ENCODE peak calls at places on chromosomes 11 and 22, in six cellular contexts. R, T, Y, D, S and A are unnamed samples.
A peak's percentile ranks its signal among the peaks of the same experiment; 100 is the strongest.

GRCh38 chr11:16815047-16815767 is 76.8 kb downstream of the C11orf58 start:
- DNase-seq in R (no peak), T (no peak), Y (no peak), D (peak; percentile 82), S (peak; percentile 34), A (no peak)

GRCh38 chr22:46696614-46697013 is 41.4 kb downstream of the CERK start:
- DNase-seq in R (no peak), T (no peak), Y (no peak), D (no peak), S (no peak), A (no peak)

GRCh38 chr22:36449776-36450175 is 31.7 kb downstream of the TXN2 start:
- DNase-seq in R (no peak), T (no peak), Y (no peak), D (no peak), S (peak; percentile 18), A (no peak)

GRCh38 chr22:29731058-29731850 is 11.5 kb downstream of the CABP7 start:
- DNase-seq in R (no peak), T (no peak), Y (no peak), D (no peak), S (no peak), A (no peak)

GRCh38 chr11:47980093-47980906 is at the start of gene PTPRJ:
- DNase-seq in R (peak; percentile 32), T (peak; percentile 75), Y (peak; percentile 73), D (peak; percentile 43), S (peak; percentile 61), A (peak; percentile 74)

GRCh38 chr11:116733386-116733755 is 39.4 kb downstream of the BUD13 start:
- DNase-seq in R (no peak), T (no peak), Y (no peak), D (no peak), S (no peak), A (no peak)

GRCh38 chr11:111370270-111370901 is 8.7 kb downstream of the POU2AF1 start:
- DNase-seq in R (no peak), T (no peak), Y (no peak), D (no peak), S (no peak), A (no peak)

GRCh38 chr11:57144531-57145320 is 37.0 kb upstream of the LRRC55 start:
- DNase-seq in R (no peak), T (no peak), Y (no peak), D (no peak), S (no peak), A (no peak)

GRCh38 chr11:31233425-31233824 is 136.1 kb downstream of the DCDC1 start:
- DNase-seq in R (no peak), T (no peak), Y (no peak), D (no peak), S (no peak), A (no peak)

GRCh38 chr22:27068121-27068520 is 410.7 kb downstream of the MIAT start:
- DNase-seq in R (no peak), T (no peak), Y (no peak), D (no peak), S (no peak), A (no peak)

GRCh38 chr11:18731949-18732821 is 6.2 kb upstream of the IGSF22 start:
- DNase-seq in R (peak; percentile 60), T (peak; percentile 56), Y (peak; percentile 84), D (peak; percentile 24), S (peak; percentile 64), A (peak; percentile 63)

GRCh38 chr11:75148436-75148983 is 2.4 kb upstream of the SLCO2B1 start:
- DNase-seq in R (no peak), T (no peak), Y (no peak), D (no peak), S (no peak), A (no peak)

GRCh38 chr11:58963551-58964075 is 24.3 kb downstream of the GLYATL1 start:
- DNase-seq in R (no peak), T (no peak), Y (no peak), D (no peak), S (peak; percentile 35), A (no peak)

GRCh38 chr22:28341001-28341400 is 338.6 kb downstream of the TTC28 start:
- DNase-seq in R (peak; percentile 64), T (no peak), Y (no peak), D (no peak), S (no peak), A (peak; percentile 1)

GRCh38 chr22:42805016-42805997 is 51.8 kb downstream of the ARFGAP3 start:
- DNase-seq in R (peak; percentile 85), T (no peak), Y (no peak), D (peak; percentile 73), S (peak; percentile 54), A (no peak)

GRCh38 chr11:9660886-9661285 is 3.0 kb upstream of the SWAP70 start:
- DNase-seq in R (peak; percentile 39), T (no peak), Y (peak; percentile 56), D (no peak), S (no peak), A (no peak)

GRCh38 chr11:114171257-114172054 is 111.9 kb downstream of the ZBTB16 start:
- DNase-seq in R (peak; percentile 65), T (no peak), Y (no peak), D (peak; percentile 99), S (peak; percentile 90), A (no peak)

DNA sequence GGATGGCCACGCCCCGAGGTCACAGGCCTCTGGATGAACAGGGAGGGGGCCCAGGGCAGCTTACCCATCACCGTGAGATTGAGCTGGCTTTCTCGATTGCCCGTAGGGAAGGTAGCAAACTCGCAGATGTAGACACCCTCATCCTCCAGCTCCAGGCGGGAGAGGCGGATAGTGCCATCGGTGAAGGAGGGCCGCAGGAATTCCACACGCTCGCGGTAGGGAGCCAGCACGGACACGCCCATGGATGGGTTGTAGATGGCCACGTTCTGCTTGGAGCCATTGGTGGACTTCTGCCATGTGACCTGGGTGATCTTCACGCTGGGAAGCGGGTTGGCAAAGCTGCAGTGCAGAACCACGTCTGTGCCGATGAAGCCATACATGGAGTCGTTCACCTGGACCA is 50.6 kb downstream of the NECTIN1 start:
- DNase-seq in R (no peak), T (no peak), Y (no peak), D (no peak), S (no peak), A (no peak)
- TF ChIP-seq POLR2A in R (no peak), T (no peak), Y (no peak), D (no peak), S (no peak), A (no peak)

DNA sequence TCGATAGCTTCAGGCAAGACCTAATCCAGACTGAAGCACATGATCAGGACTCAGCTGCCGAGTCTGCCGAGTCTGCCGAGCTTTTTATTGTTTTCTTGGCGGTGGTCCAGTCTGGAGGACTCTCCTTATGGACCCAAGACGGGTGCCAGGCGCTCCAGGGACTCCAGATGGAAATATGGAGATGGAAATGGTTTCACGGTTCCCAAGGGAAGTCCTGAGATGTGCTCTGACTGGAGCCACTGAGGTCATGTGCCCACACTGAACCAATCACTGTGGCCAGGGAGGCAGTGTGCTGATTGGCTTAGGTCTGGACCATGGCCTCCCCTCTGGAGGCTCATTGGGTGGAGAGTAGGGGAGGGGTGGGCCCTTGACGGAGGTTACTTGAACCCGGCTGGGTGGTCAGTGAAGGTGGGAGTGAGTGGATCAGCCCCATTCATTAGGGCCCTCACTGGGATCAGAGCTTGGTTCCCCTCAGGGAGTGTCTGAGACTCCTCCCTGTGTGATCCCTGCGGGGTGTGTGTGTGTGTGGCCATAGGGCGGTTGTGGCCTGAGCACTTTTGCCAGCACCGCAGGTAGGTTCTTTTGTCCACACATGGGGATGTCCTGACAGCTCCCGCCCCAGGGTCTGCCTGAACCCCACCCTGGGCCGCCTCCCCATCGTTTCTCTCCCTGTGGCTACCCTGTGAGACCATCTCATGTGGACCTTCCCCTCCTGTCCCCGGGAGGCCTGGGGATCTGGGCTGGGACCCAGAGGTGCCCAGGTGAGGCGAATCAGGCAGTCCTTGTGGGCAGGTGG is 14.0 kb downstream of the RPS6KA4 start:
- DNase-seq in R (no peak), T (peak; percentile 25), Y (peak; percentile 88), D (no peak), S (no peak), A (peak; percentile 96)
- TF ChIP-seq POLR2A in R (no peak), T (no peak), Y (peak; percentile 56), D (no peak), S (no peak), A (peak; percentile 62)

GRCh38 chr11:2401436-2401984 is 960 bp downstream of the TSSC4 start:
- DNase-seq in R (no peak), T (no peak), Y (peak; percentile 31), D (no peak), S (no peak), A (no peak)

GRCh38 chr11:2399488-2400068 is 972 bp upstream of the TSSC4 start:
- DNase-seq in R (no peak), T (no peak), Y (peak; percentile 31), D (no peak), S (no peak), A (peak; percentile 50)

GRCh38 chr11:2398664-2399355 is 1.7 kb upstream of the TSSC4 start:
- DNase-seq in R (no peak), T (no peak), Y (no peak), D (no peak), S (no peak), A (no peak)

GRCh38 chr11:2400761-2401435 is 348 bp downstream of the TSSC4 start:
- DNase-seq in R (no peak), T (no peak), Y (no peak), D (no peak), S (no peak), A (no peak)

DNA sequence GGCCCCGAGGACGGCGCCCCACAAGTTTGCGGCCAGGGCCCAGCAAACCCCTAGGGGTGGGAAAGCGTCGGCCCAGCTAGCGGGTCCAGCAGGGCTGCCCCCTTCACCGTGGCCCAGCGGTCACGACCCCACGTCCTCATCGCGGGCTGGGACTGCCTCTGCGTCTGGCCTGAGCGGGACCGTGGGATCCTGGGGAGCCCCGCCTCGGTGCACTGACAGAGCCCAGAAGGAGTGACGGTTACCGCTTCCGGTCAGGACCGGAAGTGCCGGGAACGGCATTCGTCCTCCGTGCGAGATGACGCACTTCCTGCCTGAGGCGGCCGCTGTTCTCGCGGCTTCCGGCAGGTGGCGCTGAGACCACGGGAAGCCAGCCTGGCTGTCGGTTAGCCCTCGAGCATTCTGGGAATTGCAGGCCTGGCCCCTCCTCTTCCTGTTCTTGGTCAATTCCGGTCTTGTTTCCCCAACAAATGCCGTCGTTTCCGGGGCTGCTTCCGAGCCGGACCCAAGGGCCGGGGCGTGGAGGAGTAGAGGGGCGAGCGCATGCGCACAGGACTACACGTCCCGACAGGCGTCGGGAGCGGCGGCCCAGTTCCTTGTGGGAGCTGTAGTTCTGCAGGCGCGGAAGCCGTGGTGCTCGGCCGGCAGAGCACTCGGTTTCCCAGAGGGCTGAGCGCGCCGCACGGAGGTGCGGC is at the start of gene TSSC4:
- DNase-seq in R (peak; percentile 100), T (peak; percentile 100), Y (peak; percentile 99), D (peak; percentile 100), S (peak; percentile 99), A (peak; percentile 99)
- TF ChIP-seq POLR2A in R (peak; percentile 96), T (peak; percentile 90), Y (peak; percentile 89), D (peak; percentile 97), S (peak; percentile 86), A (peak; percentile 78)

DNA sequence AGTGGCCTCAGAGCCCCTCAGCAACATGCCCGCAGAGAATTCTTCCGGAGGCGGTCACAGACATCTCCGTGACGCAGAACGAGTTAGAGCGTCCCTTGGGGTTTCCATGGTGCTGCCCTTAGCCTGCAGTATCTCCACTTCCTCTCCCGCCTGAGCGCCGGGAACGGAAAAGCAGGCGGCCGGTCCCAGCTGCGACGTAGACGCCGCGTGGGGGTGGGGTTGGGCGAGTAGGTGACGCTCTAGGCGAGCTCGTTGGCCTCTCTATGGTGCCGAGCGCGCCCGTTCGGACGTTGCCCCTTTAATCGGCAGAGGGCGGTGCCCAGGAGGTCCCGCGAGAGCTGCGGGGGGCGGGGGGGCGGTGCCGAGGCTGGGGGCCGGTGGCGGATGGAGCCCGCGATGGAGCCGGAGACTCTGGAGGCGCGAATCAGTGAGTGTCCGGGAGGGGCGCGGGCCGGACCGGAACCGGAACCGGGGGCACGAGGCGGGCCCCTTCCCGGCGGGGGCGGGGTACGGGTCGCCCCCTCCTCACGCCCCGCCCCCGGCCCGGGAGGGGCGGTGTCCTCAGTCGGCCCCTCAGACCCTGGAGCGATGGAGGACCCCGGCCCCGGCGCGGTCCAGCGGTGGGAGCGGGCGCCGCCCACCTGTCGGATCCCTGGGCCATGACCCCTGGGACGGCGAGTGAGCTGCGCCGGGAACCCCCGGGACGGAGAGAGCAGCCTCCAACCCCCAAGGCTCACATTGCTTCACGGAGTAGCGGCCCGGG is at the start of gene GGA1:
- DNase-seq in R (peak; percentile 99), T (peak; percentile 93), Y (peak; percentile 91), D (peak; percentile 93), S (peak; percentile 95), A (peak; percentile 82)
- TF ChIP-seq POLR2A in R (no peak), T (peak; percentile 45), Y (peak; percentile 8), D (peak; percentile 30), S (peak; percentile 84), A (no peak)